ENCODE peak calls at places on chromosomes 11 and 22, in four cellular contexts. I is heart right ventricle, U is A172, Z is activated T-cell treated with anti-CD3 and anti-CD28 coated beads for 1 hour. G is an unnamed sample.

GRCh38 chr11:84549221-84549620 is 1077.9 kb downstream of the DLG2 start:
- DNase-seq in I (no peak), U (peak; percentile 13), Z (no peak), G (no peak)

GRCh38 chr11:123193742-123194141 is 1.3 kb downstream of the CLMP start:
- DNase-seq in I (no peak), U (no peak), Z (no peak), G (no peak)

GRCh38 chr11:113331436-113331835 is 17.1 kb downstream of the TTC12 start:
- DNase-seq in I (no peak), U (no peak), Z (no peak), G (no peak)

GRCh38 chr11:114135737-114136151 is 76.2 kb downstream of the ZBTB16 start:
- DNase-seq in I (no peak), U (no peak), Z (no peak), G (no peak)

GRCh38 chr11:67013511-67014045 is 9.4 kb upstream of the SYT12 start:
- DNase-seq in I (no peak), U (no peak), Z (no peak), G (no peak)

GRCh38 chr11:121482231-121483129 is 29.7 kb upstream of the SORL1-AS1 start:
- DNase-seq in I (no peak), U (no peak), Z (peak; percentile 42), G (no peak)

GRCh38 chr11:13287681-13288080 is 10.1 kb downstream of the BMAL1 start:
- DNase-seq in I (no peak), U (no peak), Z (no peak), G (no peak)

GRCh38 chr22:36221799-36222751 is 17.3 kb downstream of the APOL2 start:
- DNase-seq in I (no peak), U (peak; percentile 23), Z (peak; percentile 45), G (no peak)

GRCh38 chr11:2945757-2946287 is 16.6 kb upstream of the PHLDA2 start:
- DNase-seq in I (no peak), U (no peak), Z (no peak), G (no peak)

GRCh38 chr11:116112031-116112935 is 608.1 kb upstream of the CADM1 start:
- DNase-seq in I (no peak), U (no peak), Z (no peak), G (no peak)

GRCh38 chr22:49660321-49660720 is 167.4 kb downstream of the BRD1 start:
- DNase-seq in I (no peak), U (no peak), Z (no peak), G (no peak)

GRCh38 chr22:47322854-47323253 is 560.4 kb downstream of the TBC1D22A start:
- DNase-seq in I (no peak), U (no peak), Z (no peak), G (no peak)

GRCh38 chr11:76248210-76248609 is 41.9 kb upstream of the WNT11 start:
- DNase-seq in I (no peak), U (no peak), Z (no peak), G (no peak)

GRCh38 chr11:101390539-101390938 is 193.3 kb downstream of the TRPC6 start:
- DNase-seq in I (no peak), U (no peak), Z (no peak), G (no peak)

GRCh38 chr11:63536669-63537292 is at the start of gene PLAAT4:
- DNase-seq in I (peak; percentile 21), U (peak; percentile 42), Z (no peak), G (peak; percentile 33)

GRCh38 chr11:280762-281485 is 2.7 kb downstream of the NLRP6 start:
- DNase-seq in I (no peak), U (no peak), Z (no peak), G (no peak)

GRCh38 chr11:19200410-19201201 is 1.2 kb downstream of the CSRP3 start:
- DNase-seq in I (no peak), U (peak; percentile 82), Z (no peak), G (no peak)

GRCh38 chr11:87820026-87820425 is 355.2 kb downstream of the RAB38 start:
- DNase-seq in I (no peak), U (no peak), Z (no peak), G (no peak)

GRCh38 chr11:46553746-46554204 is 40.0 kb downstream of the AMBRA1 start:
- DNase-seq in I (no peak), U (no peak), Z (no peak), G (no peak)

GRCh38 chr11:25981998-25982397 is 349.9 kb upstream of the ANO3 start:
- DNase-seq in I (no peak), U (peak; percentile 32), Z (no peak), G (peak; percentile 26)

G was measured in tibial nerve.